ENCODE peak calls at places on chromosomes 12 and 14, in seven cellular contexts. One of them, this sample, is unnamed. For H3K27me3, the result is how much of the 10 kb centered on the place peaks cover.

GRCh38 chr12:47891356-47891755 is 13.4 kb downstream of the VDR start:
- DNase-seq in H1: no peak
- DNase-seq in GM23338: no peak
- DNase-seq in IMR-90: no peak
- DNase-seq in CD4-positive, CD25-positive, alpha-beta regulatory T cell: no peak
- DNase-seq in suprapubic skin: no peak
- DNase-seq in effector memory CD4-positive, alpha-beta T cell: no peak
- DNase-seq in this sample: no peak

GRCh38 chr12:115749071-115749470 is 528.4 kb downstream of the MED13L start:
- DNase-seq in H1: no peak
- DNase-seq in GM23338: no peak
- DNase-seq in IMR-90: no peak
- DNase-seq in CD4-positive, CD25-positive, alpha-beta regulatory T cell: no peak
- DNase-seq in suprapubic skin: no peak
- DNase-seq in effector memory CD4-positive, alpha-beta T cell: no peak
- DNase-seq in this sample: no peak

GRCh38 chr14:54554401-54554800 is 12.5 kb upstream of the SAMD4A start:
- DNase-seq in H1: no peak
- DNase-seq in GM23338: no peak
- DNase-seq in IMR-90: no peak
- DNase-seq in CD4-positive, CD25-positive, alpha-beta regulatory T cell: no peak
- DNase-seq in suprapubic skin: no peak
- DNase-seq in effector memory CD4-positive, alpha-beta T cell: no peak
- DNase-seq in this sample: no peak

GRCh38 chr14:55332654-55333570 is 61.7 kb downstream of the FBXO34 start:
- DNase-seq in H1: no peak
- DNase-seq in GM23338: no peak
- DNase-seq in IMR-90: peak
- DNase-seq in CD4-positive, CD25-positive, alpha-beta regulatory T cell: no peak
- DNase-seq in suprapubic skin: no peak
- DNase-seq in effector memory CD4-positive, alpha-beta T cell: no peak
- DNase-seq in this sample: no peak

GRCh38 chr12:49105504-49106120 is 5.0 kb downstream of the LMBR1L start:
- DNase-seq in H1: no peak
- DNase-seq in GM23338: no peak
- DNase-seq in IMR-90: no peak
- DNase-seq in CD4-positive, CD25-positive, alpha-beta regulatory T cell: no peak
- DNase-seq in suprapubic skin: no peak
- DNase-seq in effector memory CD4-positive, alpha-beta T cell: no peak
- DNase-seq in this sample: peak

GRCh38 chr12:26704684-26705475 is 128.1 kb downstream of the ITPR2 start:
- DNase-seq in H1: no peak
- DNase-seq in GM23338: no peak
- DNase-seq in IMR-90: peak
- DNase-seq in CD4-positive, CD25-positive, alpha-beta regulatory T cell: no peak
- DNase-seq in suprapubic skin: no peak
- DNase-seq in effector memory CD4-positive, alpha-beta T cell: no peak
- DNase-seq in this sample: no peak

GRCh38 chr14:53888535-53889386 is 67.9 kb downstream of the BMP4 start:
- DNase-seq in H1: no peak
- DNase-seq in GM23338: no peak
- DNase-seq in IMR-90: no peak
- DNase-seq in CD4-positive, CD25-positive, alpha-beta regulatory T cell: no peak
- DNase-seq in suprapubic skin: no peak
- DNase-seq in effector memory CD4-positive, alpha-beta T cell: no peak
- DNase-seq in this sample: no peak

GRCh38 chr14:81385824-81386223 is 14.3 kb downstream of the STON2 start:
- DNase-seq in H1: no peak
- DNase-seq in GM23338: no peak
- DNase-seq in IMR-90: no peak
- DNase-seq in CD4-positive, CD25-positive, alpha-beta regulatory T cell: no peak
- DNase-seq in suprapubic skin: no peak
- DNase-seq in effector memory CD4-positive, alpha-beta T cell: no peak
- DNase-seq in this sample: no peak

GRCh38 chr14:35438910-35439713 is 34.6 kb upstream of the NFKBIA start:
- DNase-seq in H1: no peak
- DNase-seq in GM23338: peak
- DNase-seq in IMR-90: no peak
- DNase-seq in CD4-positive, CD25-positive, alpha-beta regulatory T cell: no peak
- DNase-seq in suprapubic skin: no peak
- DNase-seq in effector memory CD4-positive, alpha-beta T cell: no peak
- DNase-seq in this sample: no peak

GRCh38 chr12:47414511-47414910 is 291.3 kb downstream of the RPAP3 start:
- DNase-seq in H1: no peak
- DNase-seq in GM23338: no peak
- DNase-seq in IMR-90: no peak
- DNase-seq in CD4-positive, CD25-positive, alpha-beta regulatory T cell: no peak
- DNase-seq in suprapubic skin: no peak
- DNase-seq in effector memory CD4-positive, alpha-beta T cell: no peak
- DNase-seq in this sample: no peak

GRCh38 chr14:63499701-63500250 is 43.4 kb downstream of the PPP2R5E start:
- DNase-seq in H1: no peak
- DNase-seq in GM23338: no peak
- DNase-seq in IMR-90: peak
- DNase-seq in CD4-positive, CD25-positive, alpha-beta regulatory T cell: no peak
- DNase-seq in suprapubic skin: no peak
- DNase-seq in effector memory CD4-positive, alpha-beta T cell: no peak
- DNase-seq in this sample: peak

GRCh38 chr12:55974308-55974724 is 438 bp downstream of the RAB5B start:
- DNase-seq in H1: no peak
- DNase-seq in GM23338: peak
- DNase-seq in IMR-90: peak
- DNase-seq in CD4-positive, CD25-positive, alpha-beta regulatory T cell: peak
- DNase-seq in suprapubic skin: no peak
- DNase-seq in effector memory CD4-positive, alpha-beta T cell: no peak
- DNase-seq in this sample: peak

GRCh38 chr12:108939594-108939993 is 59.7 kb downstream of the DAO start:
- DNase-seq in H1: no peak
- DNase-seq in GM23338: peak
- DNase-seq in IMR-90: peak
- DNase-seq in CD4-positive, CD25-positive, alpha-beta regulatory T cell: no peak
- DNase-seq in suprapubic skin: no peak
- DNase-seq in effector memory CD4-positive, alpha-beta T cell: no peak
- DNase-seq in this sample: peak

GRCh38 chr12:57743769-57744168 is 1.1 kb upstream of the TSPAN31 start:
- DNase-seq in H1: no peak
- DNase-seq in GM23338: no peak
- DNase-seq in IMR-90: no peak
- DNase-seq in CD4-positive, CD25-positive, alpha-beta regulatory T cell: no peak
- DNase-seq in suprapubic skin: no peak
- DNase-seq in effector memory CD4-positive, alpha-beta T cell: no peak
- DNase-seq in this sample: no peak
- H3K27me3 ChIP-seq in H1: under half
- H3K27me3 ChIP-seq in GM23338: half or more
- H3K27me3 ChIP-seq in IMR-90: under half
- H3K27me3 ChIP-seq in CD4-positive, CD25-positive, alpha-beta regulatory T cell: under half
- H3K27me3 ChIP-seq in suprapubic skin: under half
- H3K27me3 ChIP-seq in effector memory CD4-positive, alpha-beta T cell: under half
- H3K27me3 ChIP-seq in this sample: under half

DNA sequence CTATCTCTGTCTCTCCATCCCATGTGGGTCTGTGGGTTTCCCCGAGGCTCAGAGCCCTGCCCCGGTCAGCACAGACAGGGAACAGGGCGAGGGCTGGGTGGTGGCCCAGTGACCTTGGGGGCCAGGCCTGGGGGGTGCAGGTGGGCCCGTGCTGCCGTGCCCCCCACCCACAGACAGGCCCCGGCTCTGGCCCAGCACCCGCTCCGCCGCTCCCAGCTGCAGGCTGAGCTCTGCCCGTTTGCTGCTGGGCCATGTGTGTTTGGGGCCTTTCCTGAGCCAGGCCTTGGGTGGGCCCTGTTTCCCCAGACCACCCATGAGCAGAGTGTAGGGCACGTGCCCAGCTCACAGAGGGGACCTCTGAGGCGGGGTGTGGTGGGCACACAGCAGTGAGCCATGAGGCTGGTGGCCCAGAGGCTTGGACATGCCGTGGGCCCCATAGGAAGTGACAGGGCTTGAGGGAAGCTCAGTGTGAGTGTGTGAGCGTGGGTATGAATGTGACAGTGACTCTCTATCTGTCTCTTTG is 51.0 kb downstream of the TMEM121 start:
- DNase-seq in H1: no peak
- DNase-seq in GM23338: no peak
- DNase-seq in IMR-90: no peak
- DNase-seq in CD4-positive, CD25-positive, alpha-beta regulatory T cell: no peak
- DNase-seq in suprapubic skin: no peak
- DNase-seq in effector memory CD4-positive, alpha-beta T cell: no peak
- DNase-seq in this sample: no peak
- H3K27ac ChIP-seq in H1: no peak
- H3K27ac ChIP-seq in GM23338: no peak
- H3K27ac ChIP-seq in IMR-90: no peak
- H3K27ac ChIP-seq in CD4-positive, CD25-positive, alpha-beta regulatory T cell: no peak
- H3K27ac ChIP-seq in suprapubic skin: no peak
- H3K27ac ChIP-seq in effector memory CD4-positive, alpha-beta T cell: no peak
- H3K27ac ChIP-seq in this sample: no peak

GRCh38 chr14:101518611-101519048 is 42.7 kb upstream of the DIO3 start:
- DNase-seq in H1: no peak
- DNase-seq in GM23338: no peak
- DNase-seq in IMR-90: no peak
- DNase-seq in CD4-positive, CD25-positive, alpha-beta regulatory T cell: no peak
- DNase-seq in suprapubic skin: peak
- DNase-seq in effector memory CD4-positive, alpha-beta T cell: no peak
- DNase-seq in this sample: no peak
- H3K4me3 ChIP-seq in H1: no peak
- H3K4me3 ChIP-seq in GM23338: no peak
- H3K4me3 ChIP-seq in IMR-90: no peak
- H3K4me3 ChIP-seq in CD4-positive, CD25-positive, alpha-beta regulatory T cell: no peak
- H3K4me3 ChIP-seq in suprapubic skin: no peak
- H3K4me3 ChIP-seq in effector memory CD4-positive, alpha-beta T cell: no peak
- H3K4me3 ChIP-seq in this sample: no peak

DNA sequence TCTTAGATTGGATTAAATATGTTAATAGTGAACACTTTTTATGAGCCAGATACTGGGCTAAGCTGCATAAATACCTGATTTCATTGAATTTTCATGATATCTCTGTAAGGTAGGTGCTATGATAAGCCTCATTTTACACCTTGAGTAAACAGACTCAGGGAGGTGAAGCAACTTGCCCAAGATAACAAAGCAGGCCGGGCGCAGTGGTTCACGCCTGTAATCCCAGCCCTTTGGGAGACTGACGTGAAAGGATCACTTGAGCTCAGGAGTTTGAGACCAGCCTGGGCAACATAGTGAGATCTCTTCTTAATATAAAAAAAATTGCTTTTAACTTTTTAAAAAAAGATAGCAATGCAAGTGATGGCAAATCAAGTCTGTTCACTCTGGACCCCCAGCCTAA is 1.4 kb downstream of the GNB3 start:
- DNase-seq in H1: no peak
- DNase-seq in GM23338: no peak
- DNase-seq in IMR-90: no peak
- DNase-seq in CD4-positive, CD25-positive, alpha-beta regulatory T cell: no peak
- DNase-seq in suprapubic skin: no peak
- DNase-seq in effector memory CD4-positive, alpha-beta T cell: no peak
- DNase-seq in this sample: no peak
- H3K27me3 ChIP-seq in H1: under half
- H3K27me3 ChIP-seq in GM23338: under half
- H3K27me3 ChIP-seq in IMR-90: under half
- H3K27me3 ChIP-seq in CD4-positive, CD25-positive, alpha-beta regulatory T cell: under half
- H3K27me3 ChIP-seq in suprapubic skin: under half
- H3K27me3 ChIP-seq in effector memory CD4-positive, alpha-beta T cell: under half
- H3K27me3 ChIP-seq in this sample: under half

GRCh38 chr14:59347915-59348314 is 117.3 kb downstream of the GPR135 start:
- DNase-seq in H1: no peak
- DNase-seq in GM23338: no peak
- DNase-seq in IMR-90: no peak
- DNase-seq in CD4-positive, CD25-positive, alpha-beta regulatory T cell: no peak
- DNase-seq in suprapubic skin: no peak
- DNase-seq in effector memory CD4-positive, alpha-beta T cell: no peak
- DNase-seq in this sample: no peak
- H3K27ac ChIP-seq in H1: no peak
- H3K27ac ChIP-seq in GM23338: no peak
- H3K27ac ChIP-seq in IMR-90: no peak
- H3K27ac ChIP-seq in CD4-positive, CD25-positive, alpha-beta regulatory T cell: no peak
- H3K27ac ChIP-seq in suprapubic skin: no peak
- H3K27ac ChIP-seq in effector memory CD4-positive, alpha-beta T cell: no peak
- H3K27ac ChIP-seq in this sample: no peak

GRCh38 chr14:99393059-99393655 is 87.5 kb downstream of the SETD3 start:
- DNase-seq in H1: peak
- DNase-seq in GM23338: peak
- DNase-seq in IMR-90: peak
- DNase-seq in CD4-positive, CD25-positive, alpha-beta regulatory T cell: no peak
- DNase-seq in suprapubic skin: no peak
- DNase-seq in effector memory CD4-positive, alpha-beta T cell: no peak
- DNase-seq in this sample: no peak
- H3K4me3 ChIP-seq in H1: no peak
- H3K4me3 ChIP-seq in GM23338: no peak
- H3K4me3 ChIP-seq in IMR-90: no peak
- H3K4me3 ChIP-seq in CD4-positive, CD25-positive, alpha-beta regulatory T cell: no peak
- H3K4me3 ChIP-seq in suprapubic skin: no peak
- H3K4me3 ChIP-seq in effector memory CD4-positive, alpha-beta T cell: no peak
- H3K4me3 ChIP-seq in this sample: no peak

This sample was measured in brain microvascular endothelial cell.